ENCODE peak calls at places on chromosome 20, in eight cellular contexts. V, D, G, A, T, K, C and M are unnamed samples.

GRCh38 chr20:57627972-57628650 is 7.9 kb upstream of the ZBP1 start:
- DNase-seq in G (no peak), V (no peak), K (peak), D (peak), A (no peak), T (no peak), C (peak), M (peak)

GRCh38 chr20:19701449-19701848 is 56.6 kb upstream of the RIN2 start:
- DNase-seq in T (no peak), K (no peak), D (peak), G (no peak), C (peak), A (no peak), V (no peak), M (no peak)

GRCh38 chr20:38197217-38198008 is 32.3 kb upstream of the TGM2 start:
- DNase-seq in C (no peak), G (no peak), T (no peak), A (no peak), K (no peak), D (no peak), V (no peak), M (no peak)

GRCh38 chr20:17715075-17715474 is 15.3 kb downstream of the BANF2 start:
- DNase-seq in G (no peak), C (no peak), K (no peak), D (no peak), T (no peak), A (no peak), V (no peak), M (no peak)

GRCh38 chr20:23754731-23755130 is 4.0 kb upstream of the CST1 start:
- DNase-seq in V (no peak), C (no peak), D (no peak), K (no peak), T (no peak), A (no peak), G (no peak), M (no peak)

GRCh38 chr20:49286689-49287551 is 9.1 kb upstream of the ZNFX1 start:
- DNase-seq in T (no peak), G (peak), K (peak), V (no peak), C (no peak), A (peak), D (peak), M (peak)

GRCh38 chr20:13119583-13119982 is 101.5 kb upstream of the ISM1 start:
- DNase-seq in C (peak), K (peak), G (peak), T (peak), D (peak), A (peak), V (peak), M (peak)

GRCh38 chr20:38299963-38300362 is 4.0 kb upstream of the BPI start:
- DNase-seq in V (no peak), T (no peak), K (peak), G (peak), A (no peak), D (no peak), C (no peak), M (no peak)

GRCh38 chr20:59398552-59399265 is 98.3 kb downstream of the EDN3 start:
- DNase-seq in C (no peak), V (no peak), A (peak), K (no peak), D (no peak), T (no peak), G (no peak), M (no peak)

GRCh38 chr20:12058201-12058600 is 140.5 kb downstream of the BTBD3 start:
- DNase-seq in G (no peak), K (no peak), A (no peak), T (no peak), D (no peak), V (no peak), C (no peak), M (no peak)

GRCh38 chr20:5470943-5471342 is 154.2 kb upstream of the PROKR2 start:
- DNase-seq in T (no peak), C (no peak), D (no peak), A (no peak), G (no peak), K (no peak), V (no peak), M (no peak)

GRCh38 chr20:57882451-57883161 is 172.8 kb upstream of the PMEPA1 start:
- DNase-seq in T (no peak), K (peak), V (no peak), A (no peak), G (no peak), D (no peak), C (no peak), M (no peak)

GRCh38 chr20:24673678-24674570 is 204.5 kb downstream of the SYNDIG1 start:
- DNase-seq in D (no peak), T (no peak), K (peak), A (no peak), G (no peak), C (no peak), V (no peak), M (no peak)

GRCh38 chr20:20034486-20034885 is 17.3 kb downstream of the NAA20 start:
- DNase-seq in G (no peak), K (no peak), A (no peak), C (no peak), V (no peak), T (peak), D (no peak), M (no peak)

GRCh38 chr20:4341804-4342560 is 326.6 kb upstream of the RNF24 start:
- DNase-seq in D (no peak), K (peak), T (no peak), A (peak), C (no peak), G (no peak), V (no peak), M (peak)

GRCh38 chr20:5918856-5919633 is 31.3 kb downstream of the TRMT6 start:
- DNase-seq in T (no peak), C (peak), V (no peak), G (no peak), K (peak), A (no peak), D (peak), M (no peak)

GRCh38 chr20:38109025-38109541 is 56.0 kb downstream of the TGM2 start:
- DNase-seq in A (no peak), D (no peak), T (peak), K (no peak), G (no peak), C (no peak), V (no peak), M (no peak)

GRCh38 chr20:33059741-33060390 is 6.2 kb downstream of the BPIFB3 start:
- DNase-seq in A (no peak), D (no peak), G (no peak), K (no peak), V (no peak), T (no peak), C (no peak), M (no peak)

GRCh38 chr20:13216533-13216932 is 4.5 kb upstream of the ISM1 start:
- DNase-seq in D (no peak), G (no peak), K (no peak), C (no peak), V (no peak), T (no peak), A (no peak), M (no peak)

GRCh38 chr20:12762725-12763124 is 246.0 kb upstream of the SPTLC3 start:
- DNase-seq in K (no peak), G (peak), V (no peak), C (no peak), T (peak), D (no peak), A (no peak), M (no peak)

GRCh38 chr20:12358655-12359009 is 440.9 kb downstream of the BTBD3 start:
- DNase-seq in T (no peak), G (no peak), A (no peak), D (no peak), C (peak), V (no peak), K (peak), M (no peak)

GRCh38 chr20:46897471-46897870 is 2.8 kb downstream of the EYA2 start:
- DNase-seq in D (no peak), K (no peak), G (no peak), A (no peak), T (no peak), V (no peak), C (no peak), M (no peak)

GRCh38 chr20:52209154-52209571 is 17.6 kb upstream of the ZFP64 start:
- DNase-seq in V (no peak), D (no peak), K (no peak), T (no peak), G (peak), A (no peak), C (no peak), M (no peak)

GRCh38 chr20:10861086-10861485 is 187.3 kb upstream of the JAG1 start:
- DNase-seq in A (no peak), C (no peak), G (no peak), V (no peak), K (peak), D (no peak), T (no peak), M (no peak)

GRCh38 chr20:57398231-57398821 is 7.1 kb downstream of the RBM38 start:
- DNase-seq in K (no peak), D (peak), V (no peak), A (no peak), C (peak), T (no peak), G (no peak), M (no peak)

GRCh38 chr20:25049261-25050060 is 8.5 kb downstream of the ACSS1 start:
- DNase-seq in C (no peak), V (no peak), K (no peak), D (no peak), G (no peak), A (no peak), T (no peak), M (no peak)

GRCh38 chr20:8045946-8046345 is 26.4 kb upstream of the TMX4 start:
- DNase-seq in G (no peak), A (no peak), D (no peak), T (no peak), V (no peak), K (no peak), C (no peak), M (no peak)

GRCh38 chr20:24950128-24950835 is 1.2 kb downstream of the CST7 start:
- DNase-seq in K (no peak), G (no peak), V (no peak), D (no peak), A (no peak), C (no peak), T (no peak), M (no peak)

GRCh38 chr20:38902601-38903000 is 23.6 kb upstream of the FAM83D start:
- DNase-seq in V (no peak), C (no peak), K (no peak), T (no peak), G (no peak), D (no peak), A (no peak), M (no peak)

GRCh38 chr20:32539817-32540675 is 45.1 kb downstream of the NOL4L start:
- DNase-seq in K (peak), D (peak), C (peak), G (no peak), V (no peak), A (no peak), T (peak), M (peak)

GRCh38 chr20:56483970-56484369 is 15.5 kb downstream of the RTF2 start:
- DNase-seq in T (no peak), A (no peak), D (no peak), K (no peak), V (no peak), G (no peak), C (no peak), M (no peak)

GRCh38 chr20:60937581-60937980 is 314.5 kb upstream of the CDH4 start:
- DNase-seq in A (no peak), C (no peak), T (no peak), G (no peak), K (no peak), D (no peak), V (no peak), M (no peak)
- H2AFZ ChIP-seq in A (no peak), C (no peak), T (no peak), G (no peak), K (no peak), D (no peak), V (no peak), M (no peak)

DNA sequence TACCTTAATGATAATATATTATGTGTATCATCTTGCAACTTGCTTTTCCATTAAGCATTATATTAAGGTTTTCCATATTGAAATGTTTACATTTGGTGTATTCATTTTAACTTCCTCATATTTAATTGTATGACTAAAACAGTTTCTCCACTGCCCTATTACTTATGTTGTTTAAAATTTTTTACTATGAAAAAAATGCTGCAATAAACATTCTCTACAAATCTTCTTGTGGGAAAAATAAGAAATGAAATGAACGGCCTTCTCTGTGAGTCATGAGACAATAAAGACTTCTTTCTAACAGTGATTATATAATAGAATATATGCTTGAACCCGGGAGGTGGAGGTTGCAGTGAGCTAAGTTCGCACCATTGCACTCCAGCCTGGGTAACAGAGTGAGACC is 25.5 kb downstream of the FASTKD5 start:
- DNase-seq in G (no peak), A (no peak), T (no peak), D (no peak), V (no peak), K (no peak), C (no peak), M (no peak)
- TF ChIP-seq CTCF in G (no peak), A (no peak), T (no peak), D (no peak), V (no peak), K (no peak), C (no peak), M (no peak)

GRCh38 chr20:63597651-63598478 is 23.8 kb upstream of the HELZ2 start:
- DNase-seq in T (no peak), A (no peak), G (no peak), K (no peak), V (no peak), C (no peak), D (no peak), M (no peak)

GRCh38 chr20:63592661-63593060 is 18.6 kb upstream of the HELZ2 start:
- DNase-seq in K (no peak), A (no peak), V (no peak), G (no peak), T (no peak), C (no peak), D (no peak), M (no peak)

GRCh38 chr20:63596423-63596822 is 22.4 kb upstream of the HELZ2 start:
- DNase-seq in T (no peak), C (no peak), D (no peak), K (no peak), V (no peak), G (no peak), A (no peak), M (no peak)

GRCh38 chr20:63594043-63594561 is 20.1 kb upstream of the HELZ2 start:
- DNase-seq in G (no peak), C (no peak), K (peak), D (no peak), T (no peak), V (no peak), A (no peak), M (no peak)

GRCh38 chr20:63595416-63596127 is 21.5 kb upstream of the HELZ2 start:
- DNase-seq in A (no peak), D (no peak), C (no peak), V (no peak), K (no peak), T (no peak), G (no peak), M (no peak)
- TF ChIP-seq EZH2phosphoT487 in A (no peak), D (no peak), C (no peak), V (no peak), K (no peak), T (no peak), G (no peak), M (no peak)

DNA sequence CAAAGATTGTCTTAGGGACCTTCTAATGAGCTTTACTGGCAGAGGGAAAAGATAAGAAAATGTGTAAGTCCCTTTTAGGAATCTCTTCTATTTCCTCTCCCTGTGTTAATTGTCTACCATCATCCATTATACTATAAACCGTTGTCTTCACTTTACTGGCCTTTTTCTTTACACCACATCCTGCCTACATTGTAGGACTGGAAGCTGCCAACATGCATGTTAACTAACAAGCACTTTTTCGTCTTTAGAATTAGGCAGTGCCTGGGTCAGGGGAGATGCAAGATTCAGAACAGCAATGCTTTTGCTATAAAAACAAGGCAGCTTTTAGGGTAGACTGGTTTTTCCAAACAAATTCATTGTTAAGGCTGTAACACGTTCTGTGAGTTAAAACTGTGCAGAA is 11.0 kb upstream of the PKIG start:
- DNase-seq in V (no peak), T (no peak), A (no peak), C (no peak), K (no peak), D (peak), G (no peak), M (no peak)
- H2AFZ ChIP-seq in V (no peak), T (no peak), A (no peak), C (no peak), K (no peak), D (peak), G (no peak), M (no peak)

GRCh38 chr20:36825374-36826104 is 50.4 kb upstream of the TLDC2 start:
- DNase-seq in T (peak), C (no peak), A (peak), K (no peak), V (no peak), G (peak), D (no peak), M (no peak)
- TF ChIP-seq CTCF in T (no peak), C (no peak), A (no peak), K (no peak), V (no peak), G (no peak), D (no peak), M (no peak)

GRCh38 chr20:45406260-45407066 is 1.6 kb upstream of the DBNDD2 start:
- DNase-seq in T (peak), D (no peak), V (no peak), G (peak), A (peak), C (no peak), K (peak), M (peak)
- TF ChIP-seq EZH2phosphoT487 in T (no peak), D (no peak), V (no peak), G (no peak), A (peak), C (no peak), K (no peak), M (no peak)

GRCh38 chr20:34569598-34569997 is 11.1 kb downstream of the MAP1LC3A start:
- DNase-seq in D (no peak), V (no peak), K (peak), A (no peak), C (no peak), T (no peak), G (no peak), M (no peak)

GRCh38 chr20:34571753-34572152 is 13.2 kb downstream of the MAP1LC3A start:
- DNase-seq in K (no peak), C (no peak), V (no peak), A (no peak), D (no peak), G (peak), T (no peak), M (no peak)

GRCh38 chr20:34573541-34573940 is 15.0 kb downstream of the MAP1LC3A start:
- DNase-seq in T (no peak), V (no peak), G (no peak), A (no peak), K (no peak), C (no peak), D (no peak), M (no peak)

GRCh38 chr20:34567885-34568865 is 9.7 kb downstream of the MAP1LC3A start:
- DNase-seq in D (no peak), C (no peak), V (no peak), A (no peak), K (no peak), T (no peak), G (peak), M (no peak)

DNA sequence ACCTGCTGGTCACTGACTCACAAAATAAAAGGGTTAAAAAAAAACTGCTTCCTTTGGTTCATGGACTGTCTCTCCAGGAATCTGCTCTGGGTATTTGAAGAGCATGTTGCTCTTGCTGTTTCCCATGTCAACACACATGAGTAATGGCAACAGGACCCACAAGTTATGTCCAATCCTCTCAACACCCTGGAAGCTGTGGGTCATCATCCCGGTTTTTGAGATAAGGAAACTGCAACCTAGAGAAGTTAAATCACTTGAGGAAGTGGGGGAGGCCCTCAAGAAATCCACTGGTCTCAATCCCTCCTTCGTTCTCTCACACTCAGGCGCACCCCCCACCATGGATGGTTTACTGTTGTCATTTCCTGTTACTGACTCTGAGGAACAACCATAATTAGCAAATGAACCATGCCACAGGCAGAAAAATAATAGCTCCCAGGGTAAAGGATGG is 12.4 kb downstream of the MAP1LC3A start:
- DNase-seq in G (no peak), T (no peak), A (no peak), V (no peak), K (peak), D (no peak), C (no peak), M (no peak)
- H2AFZ ChIP-seq in G (no peak), T (no peak), A (no peak), V (no peak), K (no peak), D (no peak), C (no peak), M (no peak)

GRCh38 chr20:50788868-50789125 is 6.1 kb upstream of the BCAS4 start:
- DNase-seq in D (no peak), C (no peak), V (no peak), G (no peak), T (no peak), A (no peak), K (no peak), M (no peak)

GRCh38 chr20:50789968-50790650 is 4.8 kb upstream of the BCAS4 start:
- DNase-seq in K (peak), V (no peak), C (no peak), T (no peak), D (no peak), G (no peak), A (no peak), M (no peak)

GRCh38 chr20:50792708-50793574 is 1.9 kb upstream of the BCAS4 start:
- DNase-seq in V (no peak), C (no peak), D (no peak), A (no peak), T (no peak), G (no peak), K (no peak), M (no peak)

GRCh38 chr20:50788045-50788867 is 6.6 kb upstream of the BCAS4 start:
- DNase-seq in G (no peak), A (no peak), C (no peak), D (peak), V (peak), K (peak), T (peak), M (peak)

DNA sequence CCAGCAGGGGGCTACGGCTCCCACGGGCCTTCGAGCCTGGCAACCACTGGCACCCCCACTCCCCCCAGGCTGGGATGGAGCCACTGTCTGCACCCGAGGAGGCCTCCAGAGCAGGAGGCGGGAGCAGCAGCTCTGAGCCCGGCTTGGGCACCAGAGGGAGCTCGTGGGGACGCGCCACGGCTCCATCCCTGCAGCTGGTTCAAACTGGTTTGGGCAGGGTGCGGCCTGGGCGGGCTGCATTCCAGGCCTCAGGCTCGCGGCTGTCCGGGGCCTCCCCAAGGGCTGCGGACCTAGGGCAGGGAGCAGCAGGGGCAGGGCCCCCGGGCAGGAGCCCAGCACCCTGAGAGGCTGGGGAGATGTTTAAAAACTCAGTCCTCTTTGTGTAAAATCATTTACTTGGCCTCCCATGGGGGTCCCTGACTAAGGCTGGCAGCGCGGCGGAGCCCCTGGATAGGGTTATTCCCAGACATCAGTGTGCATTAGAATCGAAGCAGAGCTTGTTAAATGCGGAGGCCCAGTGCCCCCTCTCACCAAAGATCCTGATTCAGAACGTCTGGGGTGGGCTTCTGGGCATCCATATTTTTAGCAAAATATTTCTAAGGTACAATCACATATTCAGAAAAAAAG is 4.1 kb upstream of the BCAS4 start:
- DNase-seq in G (peak), T (peak), K (peak), D (peak), V (peak), A (peak), C (peak), M (peak)
- TF ChIP-seq CTCF in G (peak), T (peak), K (peak), D (peak), V (peak), A (peak), C (peak), M (peak)